ENCODE peak calls at places on chromosomes 4 and X, in seven cellular contexts. G, J, Y, P, S, A and F are unnamed samples.

GRCh38 chrX:12936947-12937346 is 30.5 kb downstream of the TLR8 start:
- DNase-seq in G (no peak), J (no peak), Y (no peak), P (peak), S (no peak), A (no peak), F (no peak)

GRCh38 chr4:107036602-107037151 is 564 bp upstream of the DKK2 start:
- DNase-seq in G (no peak), J (no peak), Y (no peak), P (no peak), S (peak), A (no peak), F (no peak)

GRCh38 chr4:6701371-6701770 is 7.7 kb downstream of the S100P start:
- DNase-seq in G (peak), J (no peak), Y (no peak), P (no peak), S (no peak), A (no peak), F (no peak)

GRCh38 chr4:7206385-7206784 is 14.0 kb downstream of the SORCS2 start:
- DNase-seq in G (no peak), J (no peak), Y (peak), P (peak), S (peak), A (no peak), F (peak)

GRCh38 chr4:165720411-165721082 is 152.5 kb upstream of the TLL1 start:
- DNase-seq in G (no peak), J (no peak), Y (no peak), P (no peak), S (no peak), A (no peak), F (no peak)

GRCh38 chr4:138869631-138870030 is 145.9 kb upstream of the NOCT start:
- DNase-seq in G (no peak), J (no peak), Y (no peak), P (no peak), S (no peak), A (peak), F (no peak)

GRCh38 chr4:73006286-73006990 is 63.1 kb downstream of the COX18 start:
- DNase-seq in G (no peak), J (no peak), Y (no peak), P (no peak), S (no peak), A (no peak), F (no peak)

GRCh38 chrX:149871940-149872339 is 9.0 kb upstream of the MAGEA8 start:
- DNase-seq in G (peak), J (no peak), Y (peak), P (peak), S (peak), A (no peak), F (no peak)

GRCh38 chrX:41184312-41184711 is 99.1 kb downstream of the USP9X start:
- DNase-seq in G (no peak), J (no peak), Y (no peak), P (no peak), S (no peak), A (no peak), F (no peak)

GRCh38 chr4:663438-664428 is 10.3 kb downstream of the ATP5ME start:
- DNase-seq in G (peak), J (peak), Y (no peak), P (no peak), S (no peak), A (no peak), F (no peak)

GRCh38 chr4:112234952-112235609 is 3.5 kb downstream of the AP1AR start:
- DNase-seq in G (peak), J (no peak), Y (peak), P (peak), S (peak), A (peak), F (peak)

GRCh38 chr4:159505275-159505975 is 402.5 kb downstream of the RAPGEF2 start:
- DNase-seq in G (no peak), J (no peak), Y (no peak), P (peak), S (peak), A (no peak), F (no peak)